ENCODE peak calls at places on chromosome 16, in ten cellular contexts. Y, D, S, K, X, V, A, N, J and L are unnamed samples.

GRCh38 chr16:75244844-75245758 is 6.3 kb downstream of the BCAR1 start:
- DNase-seq in V (peak; percentile 97), N (no peak), J (peak; percentile 94), Y (peak; percentile 89), X (peak; percentile 79), S (peak; percentile 92), K (peak; percentile 93), A (no peak), D (no peak), L (no peak)

GRCh38 chr16:23025692-23026305 is 123.5 kb downstream of the USP31 start:
- DNase-seq in X (no peak), A (no peak), Y (no peak), S (no peak), K (no peak), V (no peak), J (no peak), N (no peak), D (no peak), L (no peak)

GRCh38 chr16:22071352-22071923 is 20.9 kb upstream of the VWA3A start:
- DNase-seq in K (no peak), V (no peak), S (no peak), A (no peak), X (no peak), D (no peak), J (no peak), Y (no peak), N (no peak), L (no peak)

GRCh38 chr16:57115504-57116182 is 23.3 kb downstream of the CPNE2 start:
- DNase-seq in N (no peak), V (peak; percentile 79), K (peak; percentile 26), A (no peak), J (peak; percentile 37), Y (peak; percentile 85), X (peak; percentile 49), S (peak; percentile 72), D (peak; percentile 29), L (no peak)

GRCh38 chr16:12332553-12332952 is 356.0 kb downstream of the SNX29 start:
- DNase-seq in K (no peak), J (no peak), S (no peak), X (no peak), Y (no peak), N (no peak), D (no peak), A (no peak), V (no peak), L (no peak)

GRCh38 chr16:31487720-31488629 is 5.1 kb downstream of the SLC5A2 start:
- DNase-seq in Y (peak; percentile 72), S (peak; percentile 73), V (peak; percentile 66), K (peak; percentile 65), X (no peak), A (peak; percentile 74), N (peak; percentile 85), J (peak; percentile 82), D (peak; percentile 80), L (no peak)

GRCh38 chr16:73725147-73725546 is 571.5 kb upstream of the PSMD7 start:
- DNase-seq in K (no peak), N (no peak), Y (no peak), S (no peak), X (no peak), J (no peak), V (no peak), D (no peak), A (no peak), L (no peak)

GRCh38 chr16:84720180-84720579 is 20.4 kb downstream of the USP10 start:
- DNase-seq in S (no peak), V (no peak), Y (no peak), D (no peak), A (no peak), K (no peak), J (peak; percentile 48), N (no peak), X (no peak), L (no peak)

GRCh38 chr16:84985079-84986065 is 26.0 kb downstream of the ZDHHC7 start:
- DNase-seq in N (no peak), V (peak; percentile 84), K (no peak), J (no peak), A (no peak), Y (no peak), X (no peak), S (no peak), D (no peak), L (no peak)

GRCh38 chr16:14485811-14486519 is 144.1 kb downstream of the PARN start:
- DNase-seq in Y (no peak), X (no peak), J (no peak), K (no peak), A (no peak), V (no peak), N (no peak), S (no peak), D (no peak), L (no peak)

GRCh38 chr16:2702871-2703745 is 16.9 kb downstream of the PRSS27 start:
- DNase-seq in A (no peak), J (no peak), N (no peak), S (peak; percentile 78), X (no peak), V (no peak), K (no peak), D (no peak), Y (peak; percentile 79), L (no peak)

GRCh38 chr16:2912330-2913199 is 834 bp downstream of the FLYWCH1 start:
- DNase-seq in S (peak; percentile 21), N (no peak), V (peak; percentile 64), Y (no peak), X (peak; percentile 41), D (peak; percentile 16), J (peak; percentile 51), K (peak; percentile 39), A (peak; percentile 43), L (no peak)

GRCh38 chr16:14013145-14013570 is 58.0 kb upstream of the MRTFB start:
- DNase-seq in Y (no peak), D (no peak), X (no peak), K (no peak), N (no peak), A (no peak), S (no peak), V (no peak), J (no peak), L (no peak)

GRCh38 chr16:675884-676564 is 553 bp downstream of the RHBDL1 start:
- DNase-seq in X (no peak), J (peak; percentile 53), A (no peak), D (no peak), K (no peak), S (peak; percentile 32), Y (no peak), N (no peak), V (no peak), L (no peak)

GRCh38 chr16:87329436-87330256 is 12.5 kb upstream of the C16orf95 start:
- DNase-seq in V (no peak), A (no peak), X (no peak), S (no peak), N (no peak), Y (peak; percentile 20), D (no peak), J (no peak), K (no peak), L (no peak)

GRCh38 chr16:86205521-86206245 is 304.6 kb upstream of the FOXF1 start:
- DNase-seq in K (no peak), V (no peak), S (no peak), A (no peak), Y (no peak), X (no peak), D (no peak), J (no peak), N (no peak), L (no peak)

GRCh38 chr16:24737391-24737871 is 8.0 kb downstream of the TNRC6A start:
- DNase-seq in A (no peak), K (no peak), S (no peak), D (no peak), Y (no peak), J (no peak), X (no peak), V (peak; percentile 22), N (no peak), L (no peak)

GRCh38 chr16:83967838-83968482 is at the start of gene NECAB2:
- DNase-seq in Y (peak; percentile 76), V (peak; percentile 81), A (peak; percentile 54), S (peak; percentile 68), J (peak; percentile 71), D (peak; percentile 13), X (peak; percentile 49), K (no peak), N (peak; percentile 91), L (no peak)

GRCh38 chr16:67277999-67278772 is 1.1 kb upstream of the PLEKHG4 start:
- DNase-seq in K (no peak), A (no peak), Y (peak; percentile 29), D (no peak), N (no peak), J (peak; percentile 42), X (peak; percentile 47), V (peak; percentile 90), S (no peak), L (no peak)

GRCh38 chr16:3578610-3579551 is 1.7 kb upstream of the NLRC3 start:
- DNase-seq in N (peak; percentile 85), S (no peak), X (no peak), J (no peak), Y (no peak), A (peak; percentile 93), V (no peak), K (no peak), D (no peak), L (no peak)

GRCh38 chr16:14628806-14629611 is 1.1 kb downstream of the PARN start:
- DNase-seq in N (no peak), V (no peak), X (no peak), S (no peak), D (no peak), Y (no peak), A (peak; percentile 27), J (no peak), K (no peak), L (no peak)

GRCh38 chr16:79628501-79628975 is 28.0 kb upstream of the MAF start:
- DNase-seq in N (peak; percentile 15), A (peak; percentile 87), X (no peak), S (no peak), Y (no peak), V (peak; percentile 74), D (no peak), K (no peak), J (no peak), L (no peak)

GRCh38 chr16:46638947-46639925 is 18.1 kb upstream of the SHCBP1 start:
- DNase-seq in X (no peak), D (no peak), K (no peak), Y (no peak), V (peak; percentile 37), A (no peak), S (no peak), J (no peak), N (no peak), L (no peak)

GRCh38 chr16:66952430-66953139 is 8.5 kb upstream of the CES3 start:
- DNase-seq in V (no peak), J (no peak), A (no peak), N (no peak), S (no peak), X (no peak), K (no peak), Y (no peak), D (no peak), L (no peak)

GRCh38 chr16:30395155-30395991 is at the start of gene ZNF48:
- DNase-seq in D (peak; percentile 87), K (peak; percentile 86), X (peak; percentile 83), V (peak; percentile 87), Y (peak; percentile 92), N (peak; percentile 85), A (peak; percentile 49), S (peak; percentile 94), J (peak; percentile 97), L (peak; percentile 77)

GRCh38 chr16:80988756-80989155 is 17.9 kb downstream of the CMC2 start:
- DNase-seq in A (no peak), D (no peak), X (no peak), J (no peak), Y (no peak), S (no peak), K (no peak), N (no peak), V (no peak), L (no peak)

GRCh38 chr16:47779201-47780016 is 318.3 kb downstream of the PHKB start:
- DNase-seq in Y (no peak), J (no peak), D (no peak), A (peak; percentile 46), X (no peak), N (peak; percentile 28), K (peak; percentile 10), S (no peak), V (peak; percentile 22), L (no peak)

GRCh38 chr16:78925071-78925714 is 675.3 kb downstream of the MAF start:
- DNase-seq in K (peak; percentile 22), J (no peak), D (no peak), A (peak; percentile 50), V (no peak), S (no peak), X (no peak), N (peak; percentile 20), Y (peak; percentile 54), L (peak; percentile 31)